ENCODE peak calls at places on chromosome 16, in seven cellular contexts. G is transverse colon, P is tibial artery, T is fibroblast of lung, R is keratinocyte, E is adrenal gland, J is tibial nerve. W is an unnamed sample.

GRCh38 chr16:14186007-14186953 is 115.2 kb downstream of the MRTFB start:
- DNase-seq in G (no peak), P (peak; percentile 70), T (peak; percentile 89), R (no peak), E (no peak), J (no peak), W (no peak)

GRCh38 chr16:4327782-4328579 is 12.1 kb downstream of the GLIS2 start:
- DNase-seq in G (peak; percentile 74), P (peak; percentile 92), T (peak; percentile 80), R (no peak), E (peak; percentile 94), J (peak; percentile 60), W (no peak)

GRCh38 chr16:10622036-10622921 is 41.9 kb upstream of the EMP2 start:
- DNase-seq in G (no peak), P (no peak), T (no peak), R (no peak), E (no peak), J (no peak), W (no peak)

GRCh38 chr16:75256871-75257343 is 5.5 kb upstream of the BCAR1 start:
- DNase-seq in G (peak; percentile 46), P (peak; percentile 72), T (peak; percentile 63), R (no peak), E (peak; percentile 76), J (no peak), W (no peak)

GRCh38 chr16:5885521-5885920 is 787.9 kb upstream of the EEF2KMT start:
- DNase-seq in G (no peak), P (no peak), T (no peak), R (no peak), E (no peak), J (no peak), W (no peak)

GRCh38 chr16:16144416-16144815 is 78.9 kb downstream of the ABCC6 start:
- DNase-seq in G (no peak), P (no peak), T (no peak), R (no peak), E (no peak), J (no peak), W (peak; percentile 57)

GRCh38 chr16:48408688-48409087 is 23.5 kb upstream of the SIAH1 start:
- DNase-seq in G (peak; percentile 54), P (peak; percentile 68), T (peak; percentile 60), R (no peak), E (peak; percentile 72), J (no peak), W (no peak)

GRCh38 chr16:80570106-80570478 is 29.3 kb downstream of the DYNLRB2 start:
- DNase-seq in G (no peak), P (no peak), T (peak; percentile 67), R (no peak), E (no peak), J (no peak), W (no peak)

GRCh38 chr16:88533945-88534641 is 36.1 kb upstream of the ZC3H18 start:
- DNase-seq in G (peak; percentile 84), P (peak; percentile 87), T (peak; percentile 61), R (no peak), E (no peak), J (peak; percentile 66), W (peak; percentile 79)

GRCh38 chr16:4682616-4683254 is 10.6 kb upstream of the NUDT16L1 start:
- DNase-seq in G (no peak), P (no peak), T (peak; percentile 37), R (no peak), E (peak; percentile 81), J (no peak), W (no peak)

GRCh38 chr16:12090162-12090552 is 113.6 kb downstream of the SNX29 start:
- DNase-seq in G (no peak), P (peak; percentile 48), T (no peak), R (no peak), E (peak; percentile 51), J (no peak), W (no peak)

GRCh38 chr16:88599825-88600538 is 29.8 kb downstream of the ZC3H18 start:
- DNase-seq in G (no peak), P (no peak), T (no peak), R (no peak), E (no peak), J (no peak), W (no peak)

GRCh38 chr16:29147710-29148425 is 163.0 kb downstream of the LAT start:
- DNase-seq in G (no peak), P (no peak), T (no peak), R (no peak), E (no peak), J (no peak), W (no peak)

GRCh38 chr16:74035816-74036215 is 260.8 kb upstream of the PSMD7 start:
- DNase-seq in G (no peak), P (no peak), T (peak; percentile 35), R (no peak), E (no peak), J (no peak), W (peak; percentile 9)

DNA sequence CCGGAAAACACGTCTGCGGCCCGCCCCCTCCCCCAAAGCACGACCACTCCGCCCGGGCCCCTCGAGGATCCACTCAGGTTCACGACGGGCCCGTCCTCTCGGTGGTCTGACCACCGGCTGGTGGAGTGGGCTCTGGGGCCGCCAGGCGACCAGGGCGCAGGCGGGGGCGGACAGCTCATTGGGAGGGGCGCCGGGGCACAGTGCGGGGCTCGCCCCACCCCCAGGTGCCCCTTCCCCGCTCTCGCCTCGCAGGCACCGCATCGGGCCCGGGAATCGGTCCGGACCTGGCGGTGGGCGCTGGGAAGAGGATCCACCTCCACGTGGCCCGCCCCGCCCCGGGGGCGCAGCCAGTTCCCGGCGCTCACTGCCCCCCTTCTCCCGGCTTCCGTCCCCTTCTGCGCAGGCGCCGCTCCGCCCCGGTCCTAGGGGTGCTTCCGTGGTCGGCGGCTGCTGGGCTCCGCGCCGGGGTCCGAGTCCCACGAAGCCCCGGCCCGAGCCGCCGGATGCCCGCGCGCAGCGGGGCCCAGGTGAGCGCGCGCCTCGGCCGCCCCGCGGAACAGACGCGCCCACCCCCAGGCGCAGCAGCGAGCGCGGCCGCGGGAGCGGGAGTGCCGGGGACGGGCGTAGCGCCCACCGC is at the start of gene MPG:
- DNase-seq in G (peak; percentile 90), P (peak; percentile 94), T (peak; percentile 68), R (no peak), E (peak; percentile 83), J (peak; percentile 80), W (peak; percentile 93)
- H3K27ac ChIP-seq in G (peak within 1 kb of the TSS; percentile 88), P (peak within 1 kb of the TSS; percentile 100), T (peak within 1 kb of the TSS; percentile 96), R (peak within 1 kb of the TSS; percentile 66), E (peak within 1 kb of the TSS; percentile 98), J (peak within 1 kb of the TSS; percentile 97), W (peak within 1 kb of the TSS; percentile 91)

GRCh38 chr16:30901201-30902069 is 5.0 kb downstream of the CTF1 start:
- DNase-seq in G (no peak), P (no peak), T (no peak), R (no peak), E (no peak), J (no peak), W (no peak)

GRCh38 chr16:30903002-30903401 is 6.6 kb downstream of the CTF1 start:
- DNase-seq in G (no peak), P (no peak), T (no peak), R (no peak), E (no peak), J (no peak), W (no peak)

GRCh38 chr16:30903596-30903995 is 7.2 kb downstream of the CTF1 start:
- DNase-seq in G (no peak), P (peak; percentile 67), T (no peak), R (no peak), E (peak; percentile 81), J (no peak), W (no peak)

GRCh38 chr16:30900588-30900987 is 4.2 kb downstream of the CTF1 start:
- DNase-seq in G (no peak), P (no peak), T (no peak), R (no peak), E (no peak), J (no peak), W (no peak)

DNA sequence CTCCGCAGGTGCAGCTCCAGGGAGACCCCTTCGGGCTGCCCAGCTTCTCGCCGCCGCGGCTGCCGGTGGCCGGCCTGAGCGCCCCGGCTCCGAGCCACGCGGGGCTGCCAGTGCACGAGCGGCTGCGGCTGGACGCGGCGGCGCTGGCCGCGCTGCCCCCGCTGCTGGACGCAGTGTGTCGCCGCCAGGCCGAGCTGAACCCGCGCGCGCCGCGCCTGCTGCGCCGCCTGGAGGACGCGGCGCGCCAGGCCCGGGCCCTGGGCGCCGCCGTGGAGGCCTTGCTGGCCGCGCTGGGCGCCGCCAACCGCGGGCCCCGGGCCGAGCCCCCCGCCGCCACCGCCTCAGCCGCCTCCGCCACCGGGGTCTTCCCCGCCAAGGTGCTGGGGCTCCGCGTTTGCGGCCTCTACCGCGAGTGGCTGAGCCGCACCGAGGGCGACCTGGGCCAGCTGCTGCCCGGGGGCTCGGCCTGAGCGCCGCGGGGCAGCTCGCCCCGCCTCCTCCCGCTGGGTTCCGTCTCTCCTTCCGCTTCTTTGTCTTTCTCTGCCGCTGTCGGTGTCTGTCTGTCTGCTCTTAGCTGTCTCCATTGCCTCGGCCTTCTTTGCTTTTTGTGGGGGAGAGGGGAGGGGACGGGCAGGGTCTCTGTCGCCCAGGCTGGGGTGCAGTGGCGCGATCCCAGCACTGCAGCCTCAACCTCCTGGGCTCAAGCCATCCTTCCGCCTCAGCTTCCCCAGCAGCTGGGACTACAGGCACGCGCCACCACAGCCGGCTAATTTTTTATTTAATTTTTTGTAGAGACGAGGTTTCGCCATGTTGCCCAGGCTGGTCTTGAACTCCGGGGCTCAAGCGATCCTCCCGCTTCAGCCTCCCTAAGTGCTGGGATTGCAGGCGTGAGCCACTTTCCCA is 5.9 kb downstream of the CTF1 start:
- DNase-seq in G (peak; percentile 74), P (peak; percentile 80), T (peak; percentile 60), R (no peak), E (peak; percentile 78), J (no peak), W (peak; percentile 57)
- TF ChIP-seq CTCF in G (peak; percentile 2), P (no peak), T (no peak), R (peak; percentile 66), E (peak; percentile 48), J (peak; percentile 81), W (peak; percentile 92)

DNA sequence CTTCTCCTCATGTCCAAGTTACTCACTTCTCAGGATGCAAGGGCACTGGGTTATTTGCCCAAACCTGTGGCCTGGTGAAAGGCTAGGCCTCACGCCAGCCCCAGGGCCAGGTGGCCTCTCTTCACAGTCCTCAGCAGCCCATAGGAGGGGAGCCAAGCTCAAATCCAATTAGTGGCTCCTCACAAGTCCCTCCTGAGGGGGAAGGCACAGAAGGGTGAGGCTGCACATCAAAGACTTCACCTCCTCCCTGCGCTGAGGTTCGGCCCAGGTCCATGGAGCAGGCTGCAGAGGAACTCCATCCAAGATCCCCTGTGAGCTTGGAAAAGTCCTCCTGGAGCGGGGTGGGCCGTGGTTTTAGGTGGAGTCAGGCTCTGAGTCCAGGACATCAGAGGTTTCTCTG is 320.0 kb downstream of the FOXL1 start:
- DNase-seq in G (no peak), P (peak; percentile 47), T (no peak), R (no peak), E (no peak), J (no peak), W (no peak)
- H3K27ac ChIP-seq in G (no peak overlapping the region), P (no peak overlapping the region), T (no peak overlapping the region), R (no peak overlapping the region), E (no peak overlapping the region), J (no peak overlapping the region), W (peak overlapping the region; percentile 41)

DNA sequence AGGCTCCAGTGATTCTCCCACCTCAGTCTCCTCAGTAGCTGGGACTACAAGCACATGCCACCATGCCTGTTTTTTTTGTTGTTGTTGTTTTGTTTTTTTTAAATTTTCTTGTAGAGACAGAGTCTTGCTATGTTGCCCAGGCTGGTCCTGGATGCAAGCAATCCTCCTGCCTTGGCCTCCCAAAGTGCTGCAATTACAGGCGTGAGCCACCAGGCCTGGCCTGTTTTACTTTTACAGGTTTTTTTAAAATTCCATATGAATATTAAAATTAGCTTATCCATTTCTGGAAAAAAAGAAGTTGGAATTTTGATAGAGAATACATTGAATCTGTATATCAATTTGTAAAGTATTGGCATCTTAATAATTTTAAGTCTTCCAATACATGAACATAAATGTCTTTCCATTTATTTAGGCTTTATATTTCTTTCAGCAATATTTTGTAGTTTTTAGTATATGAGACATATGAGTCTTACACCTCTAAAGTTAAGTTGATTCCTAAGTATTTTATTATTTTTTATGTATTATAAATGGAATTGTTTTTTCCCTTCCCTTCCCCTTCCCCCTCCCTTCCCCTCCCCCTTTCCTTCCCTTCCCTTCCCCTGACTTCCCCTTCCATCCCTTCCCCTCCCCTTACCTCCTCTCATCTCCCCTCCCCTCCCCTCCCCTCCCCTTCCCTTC is 323.5 kb upstream of the SALL1 start:
- DNase-seq in G (no peak), P (no peak), T (no peak), R (no peak), E (no peak), J (no peak), W (no peak)
- TF ChIP-seq CTCF in G (no peak), P (no peak), T (no peak), R (no peak), E (no peak), J (no peak), W (no peak)

W was measured in RWPE1.